ENCODE peak calls at places on chromosomes 2 and 18, in six cellular contexts. C is HCT116, E is left ventricle myocardium inferior, O is WERI-Rb-1, Z is MM.1S, T is heart left ventricle. K is an unnamed sample. For H3K9me3, the result is how much of the 10 kb centered on the place peaks cover.

GRCh38 chr18:46098616-46098933 is 479 bp upstream of the ATP5F1A start:
- DNase-seq in C (no peak), E (no peak), O (peak), Z (no peak), T (no peak), K (no peak)

GRCh38 chr2:42971947-42972736 is 179.8 kb upstream of the HAAO start:
- DNase-seq in C (no peak), E (no peak), O (no peak), Z (peak), T (no peak), K (no peak)

GRCh38 chr18:79241755-79242154 is 154.0 kb upstream of the NFATC1 start:
- DNase-seq in C (no peak), E (no peak), O (peak), Z (no peak), T (no peak), K (no peak)

GRCh38 chr2:201507725-201508124 is 56.2 kb downstream of the STRADB start:
- DNase-seq in C (no peak), E (no peak), O (no peak), Z (no peak), T (no peak), K (no peak)

GRCh38 chr18:43277164-43277600 is at the start of gene SYT4:
- DNase-seq in C (no peak), E (peak), O (peak), Z (no peak), T (peak), K (peak)

GRCh38 chr2:171529914-171530313 is 7.6 kb downstream of the CYBRD1 start:
- DNase-seq in C (no peak), E (no peak), O (no peak), Z (no peak), T (no peak), K (no peak)

GRCh38 chr2:174223359-174223758 is 25.0 kb downstream of the OLA1 start:
- DNase-seq in C (no peak), E (no peak), O (no peak), Z (no peak), T (no peak), K (no peak)

GRCh38 chr2:157726946-157727345 is 98.3 kb upstream of the ACVR1C start:
- DNase-seq in C (no peak), E (no peak), O (no peak), Z (no peak), T (no peak), K (no peak)

GRCh38 chr18:58567453-58568196 is 61.3 kb downstream of the ALPK2 start:
- DNase-seq in C (no peak), E (no peak), O (no peak), Z (no peak), T (no peak), K (no peak)

GRCh38 chr2:159613515-159614336 is 2.6 kb downstream of the BAZ2B start:
- DNase-seq in C (no peak), E (no peak), O (no peak), Z (peak), T (no peak), K (no peak)

GRCh38 chr18:43398601-43399000 is 121.3 kb upstream of the SYT4 start:
- DNase-seq in C (no peak), E (no peak), O (no peak), Z (no peak), T (no peak), K (no peak)

GRCh38 chr2:101125374-101125773 is 25.8 kb downstream of the TBC1D8 start:
- DNase-seq in C (peak), E (no peak), O (no peak), Z (no peak), T (no peak), K (no peak)

GRCh38 chr2:152611458-152612231 is 105.6 kb downstream of the PRPF40A start:
- DNase-seq in C (no peak), E (peak), O (no peak), Z (peak), T (peak), K (no peak)

GRCh38 chr2:152537252-152537651 is 180.0 kb downstream of the PRPF40A start:
- DNase-seq in C (no peak), E (no peak), O (peak), Z (no peak), T (no peak), K (no peak)

GRCh38 chr2:34353498-34354113 is 754.5 kb upstream of the FAM98A start:
- DNase-seq in C (no peak), E (no peak), O (no peak), Z (no peak), T (no peak), K (no peak)

GRCh38 chr2:14831458-14831857 is 198.9 kb downstream of the LRATD1 start:
- DNase-seq in C (no peak), E (no peak), O (no peak), Z (no peak), T (no peak), K (no peak)

GRCh38 chr2:68292108-68292710 is 27.5 kb downstream of the CNRIP1 start:
- DNase-seq in C (peak), E (no peak), O (peak), Z (peak), T (no peak), K (no peak)

GRCh38 chr2:45330617-45331016 is 280.4 kb downstream of the SRBD1 start:
- DNase-seq in C (no peak), E (no peak), O (no peak), Z (no peak), T (no peak), K (no peak)

GRCh38 chr2:54589038-54589339 is 132.9 kb downstream of the SPTBN1 start:
- DNase-seq in C (no peak), E (no peak), O (no peak), Z (no peak), T (no peak), K (no peak)

GRCh38 chr2:173238385-173238784 is 116.3 kb upstream of the CDCA7 start:
- DNase-seq in C (no peak), E (no peak), O (no peak), Z (no peak), T (no peak), K (peak)

GRCh38 chr2:25692143-25692542 is 18.8 kb upstream of the DTNB start:
- DNase-seq in C (no peak), E (no peak), O (no peak), Z (no peak), T (no peak), K (no peak)

GRCh38 chr2:23697676-23698075 is 229.2 kb downstream of the ATAD2B start:
- DNase-seq in C (no peak), E (no peak), O (no peak), Z (no peak), T (no peak), K (no peak)

GRCh38 chr2:95319481-95320343 is 22.6 kb downstream of the KCNIP3 start:
- DNase-seq in C (no peak), E (no peak), O (peak), Z (no peak), T (no peak), K (no peak)
- H3K9me3 ChIP-seq in C (under half), E (under half), O (under half), Z (under half), T (under half), K (under half)

GRCh38 chr2:228876296-228876695 is 394.8 kb downstream of the PID1 start:
- DNase-seq in C (no peak), E (no peak), O (no peak), Z (no peak), T (no peak), K (no peak)
- H3K9me3 ChIP-seq in C (under half), E (under half), O (under half), Z (under half), T (under half), K (under half)

DNA sequence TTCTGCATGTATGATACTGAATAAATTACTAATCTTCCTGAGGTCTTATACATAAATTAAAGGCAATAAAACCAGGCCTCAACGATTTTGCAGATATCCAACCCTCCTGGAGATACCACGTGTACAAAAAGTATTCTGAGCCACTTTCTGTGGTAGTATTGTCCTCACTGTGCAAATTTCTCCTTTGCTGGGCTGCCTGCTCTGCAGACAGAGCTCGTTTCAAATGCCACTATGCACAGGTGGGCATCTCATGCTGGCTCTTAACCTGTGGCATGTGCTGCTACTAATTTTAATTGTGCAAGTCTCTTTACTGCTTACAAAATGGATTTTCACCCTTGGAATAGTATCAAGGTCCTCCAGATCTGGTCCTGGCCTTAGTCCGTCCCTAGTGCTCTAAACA is 66.4 kb upstream of the SLC16A14 start:
- DNase-seq in C (no peak), E (no peak), O (no peak), Z (peak), T (no peak), K (no peak)
- H3K9me3 ChIP-seq in C (under half), E (under half), O (under half), Z (under half), T (under half), K (under half)

DNA sequence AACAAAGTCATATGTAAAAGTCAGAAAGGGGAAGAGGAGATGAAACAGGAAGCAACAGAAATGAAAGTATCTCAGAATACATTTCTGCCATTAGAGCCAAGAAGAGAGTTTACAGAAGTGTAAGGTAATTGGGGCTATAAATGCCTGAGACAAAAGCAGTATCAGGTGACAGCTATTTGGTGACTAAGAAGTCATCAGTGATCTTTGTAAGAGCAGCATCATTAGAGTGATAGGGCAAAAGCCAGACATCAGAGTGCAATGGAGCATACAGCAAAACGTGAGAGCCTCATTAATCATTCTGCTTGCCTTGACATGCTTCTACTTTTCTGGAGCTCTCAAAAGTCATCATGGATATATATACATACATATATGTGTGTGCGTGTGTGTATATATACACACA is 804.7 kb upstream of the PIK3C3 start:
- DNase-seq in C (no peak), E (no peak), O (no peak), Z (peak), T (no peak), K (no peak)
- H3K9me3 ChIP-seq in C (under half), E (under half), O (under half), Z (under half), T (under half), K (under half)

GRCh38 chr18:55637204-55637603 is 49.2 kb upstream of the TCF4 start:
- DNase-seq in C (no peak), E (no peak), O (no peak), Z (no peak), T (no peak), K (no peak)

GRCh38 chr18:55629136-55629535 is 41.1 kb upstream of the TCF4 start:
- DNase-seq in C (no peak), E (no peak), O (no peak), Z (no peak), T (no peak), K (no peak)

GRCh38 chr18:55634545-55634944 is 46.6 kb upstream of the TCF4 start:
- DNase-seq in C (no peak), E (no peak), O (no peak), Z (no peak), T (no peak), K (no peak)

GRCh38 chr18:55635439-55635838 is 47.4 kb upstream of the TCF4 start:
- DNase-seq in C (no peak), E (no peak), O (no peak), Z (peak), T (no peak), K (no peak)

GRCh38 chr18:55633032-55633431 is 45.0 kb upstream of the TCF4 start:
- DNase-seq in C (no peak), E (no peak), O (no peak), Z (no peak), T (no peak), K (no peak)
- H3K9me3 ChIP-seq in C (under half), E (under half), O (under half), Z (under half), T (under half), K (under half)

GRCh38 chr18:61738488-61738887 is 154.3 kb downstream of the RNF152 start:
- DNase-seq in C (no peak), E (no peak), O (no peak), Z (no peak), T (no peak), K (no peak)
- H3K9me3 ChIP-seq in C (under half), E (under half), O (under half), Z (under half), T (under half), K (under half)

GRCh38 chr2:137764638-137765037 is 199.6 kb upstream of the HNMT start:
- DNase-seq in C (no peak), E (no peak), O (peak), Z (no peak), T (no peak), K (no peak)
- H3K9me3 ChIP-seq in C (under half), E (under half), O (under half), Z (under half), T (under half), K (under half)

GRCh38 chr2:31788273-31788672 is 207.5 kb upstream of the SRD5A2 start:
- DNase-seq in C (no peak), E (no peak), O (no peak), Z (no peak), T (no peak), K (no peak)

GRCh38 chr2:31785876-31786275 is 205.1 kb upstream of the SRD5A2 start:
- DNase-seq in C (no peak), E (no peak), O (no peak), Z (no peak), T (no peak), K (no peak)

GRCh38 chr2:31784868-31785267 is 204.1 kb upstream of the SRD5A2 start:
- DNase-seq in C (no peak), E (no peak), O (no peak), Z (no peak), T (no peak), K (no peak)
- H3K9me3 ChIP-seq in C (under half), E (under half), O (under half), Z (under half), T (under half), K (under half)

K was measured in stomach.